ENCODE peak calls at places on chromosomes 12 and 14, in seven cellular contexts. O is HEK293T, V is fibroblast of villous mesenchyme, H is HCT116, Y is AG10803, P is astrocyte of the cerebellum, L is skeletal muscle cell. M is an unnamed sample.

GRCh38 chr12:39277416-39277815 is 165.5 kb downstream of the KIF21A start:
- DNase-seq in O (no peak), V (peak), H (no peak), Y (peak), P (no peak), L (no peak), M (no peak)

GRCh38 chr14:75647650-75648049 is 13.0 kb downstream of the ERG28 start:
- DNase-seq in O (no peak), V (peak), H (no peak), Y (peak), P (peak), L (no peak), M (no peak)

GRCh38 chr14:68412505-68413496 is 380.1 kb downstream of the ZFP36L1 start:
- DNase-seq in O (no peak), V (no peak), H (peak), Y (no peak), P (no peak), L (no peak), M (no peak)

GRCh38 chr12:34393086-34393820 is 371.0 kb downstream of the ALG10 start:
- DNase-seq in O (no peak), V (no peak), H (no peak), Y (no peak), P (no peak), L (no peak), M (peak)

GRCh38 chr14:64444984-64445845 is 20.1 kb upstream of the AKAP5 start:
- DNase-seq in O (no peak), V (peak), H (no peak), Y (peak), P (peak), L (peak), M (peak)

GRCh38 chr12:96343347-96343954 is 56.8 kb downstream of the CDK17 start:
- DNase-seq in O (no peak), V (peak), H (no peak), Y (peak), P (peak), L (no peak), M (no peak)

GRCh38 chr14:25090716-25091454 is 40.9 kb upstream of the STXBP6 start:
- DNase-seq in O (no peak), V (peak), H (no peak), Y (peak), P (peak), L (peak), M (no peak)

GRCh38 chr12:93894391-93895095 is 217.4 kb downstream of the CRADD start:
- DNase-seq in O (no peak), V (peak), H (no peak), Y (peak), P (peak), L (peak), M (peak)

GRCh38 chr12:1580036-1580435 is 14.3 kb downstream of the FBXL14 start:
- DNase-seq in O (no peak), V (no peak), H (no peak), Y (no peak), P (no peak), L (no peak), M (no peak)

GRCh38 chr12:11795910-11796459 is 146.5 kb downstream of the ETV6 start:
- DNase-seq in O (no peak), V (peak), H (peak), Y (peak), P (peak), L (no peak), M (no peak)

GRCh38 chr14:88013750-88014349 is 8.9 kb downstream of the GPR65 start:
- DNase-seq in O (peak), V (peak), H (peak), Y (peak), P (peak), L (peak), M (peak)

GRCh38 chr12:123122649-123123048 is 28.2 kb downstream of the PITPNM2 start:
- DNase-seq in O (no peak), V (no peak), H (no peak), Y (no peak), P (no peak), L (no peak), M (no peak)

GRCh38 chr12:52527121-52527800 is 7.1 kb upstream of the KRT5 start:
- DNase-seq in O (no peak), V (no peak), H (no peak), Y (no peak), P (no peak), L (no peak), M (no peak)

GRCh38 chr12:105270671-105271255 is 34.8 kb upstream of the APPL2 start:
- DNase-seq in O (no peak), V (no peak), H (no peak), Y (no peak), P (no peak), L (no peak), M (no peak)

GRCh38 chr12:7935773-7936581 is at the start of gene SLC2A3:
- DNase-seq in O (peak), V (peak), H (no peak), Y (peak), P (peak), L (peak), M (no peak)

GRCh38 chr14:32821989-32822653 is 116.6 kb upstream of the NPAS3 start:
- DNase-seq in O (no peak), V (peak), H (no peak), Y (no peak), P (no peak), L (no peak), M (no peak)

GRCh38 chr12:4011597-4011996 is 138.4 kb upstream of the PARP11 start:
- DNase-seq in O (no peak), V (no peak), H (no peak), Y (no peak), P (no peak), L (no peak), M (peak)

GRCh38 chr12:57540998-57541397 is 6.0 kb downstream of the DCTN2 start:
- DNase-seq in O (no peak), V (no peak), H (no peak), Y (no peak), P (no peak), L (no peak), M (no peak)

GRCh38 chr14:33551963-33552362 is 398.9 kb downstream of the EGLN3 start:
- DNase-seq in O (no peak), V (no peak), H (no peak), Y (no peak), P (no peak), L (no peak), M (no peak)

GRCh38 chr14:21199611-21200570 is 44.0 kb upstream of the OR5AU1 start:
- DNase-seq in O (no peak), V (no peak), H (no peak), Y (no peak), P (no peak), L (no peak), M (no peak)

GRCh38 chr12:116861331-116861730 is 19.9 kb downstream of the HRK start:
- DNase-seq in O (no peak), V (peak), H (no peak), Y (peak), P (no peak), L (peak), M (no peak)

GRCh38 chr12:98973395-98973794 is 328.3 kb downstream of the APAF1 start:
- DNase-seq in O (no peak), V (no peak), H (peak), Y (peak), P (no peak), L (peak), M (no peak)

GRCh38 chr14:22570132-22570949 is 18.7 kb downstream of the DAD1 start:
- DNase-seq in O (peak), V (peak), H (peak), Y (peak), P (peak), L (peak), M (no peak)

GRCh38 chr14:97644365-97644764 is 847.2 kb downstream of the VRK1 start:
- DNase-seq in O (no peak), V (no peak), H (no peak), Y (no peak), P (no peak), L (no peak), M (no peak)

GRCh38 chr12:106358410-106359241 is 1.1 kb downstream of the POLR3B start:
- DNase-seq in O (no peak), V (peak), H (no peak), Y (no peak), P (no peak), L (peak), M (peak)

GRCh38 chr12:8953773-8954402 is 4.4 kb upstream of the M6PR start:
- DNase-seq in O (no peak), V (no peak), H (no peak), Y (no peak), P (no peak), L (no peak), M (no peak)

GRCh38 chr12:113445544-113446176 is 23.5 kb downstream of the SDSL start:
- DNase-seq in O (no peak), V (no peak), H (no peak), Y (peak), P (no peak), L (no peak), M (no peak)

GRCh38 chr14:61478971-61479473 is 157.6 kb downstream of the PRKCH start:
- DNase-seq in O (no peak), V (no peak), H (no peak), Y (no peak), P (no peak), L (no peak), M (no peak)

GRCh38 chr14:72812292-72812851 is 81.5 kb downstream of the DPF3 start:
- DNase-seq in O (no peak), V (no peak), H (no peak), Y (no peak), P (no peak), L (no peak), M (no peak)

GRCh38 chr12:67710582-67710981 is 62.0 kb downstream of the DYRK2 start:
- DNase-seq in O (no peak), V (peak), H (no peak), Y (peak), P (no peak), L (no peak), M (no peak)

GRCh38 chr12:15033029-15033428 is 60.2 kb downstream of the PDE6H start:
- DNase-seq in O (no peak), V (no peak), H (no peak), Y (no peak), P (no peak), L (no peak), M (no peak)

GRCh38 chr12:89450922-89451321 is 73.7 kb downstream of the GALNT4 start:
- DNase-seq in O (no peak), V (peak), H (no peak), Y (peak), P (peak), L (no peak), M (no peak)

GRCh38 chr14:69674546-69675245 is 63.3 kb downstream of the SUSD6 start:
- DNase-seq in O (no peak), V (no peak), H (no peak), Y (no peak), P (no peak), L (no peak), M (no peak)

GRCh38 chr12:96141216-96141944 is 52.8 kb upstream of the ELK3 start:
- DNase-seq in O (no peak), V (peak), H (no peak), Y (peak), P (no peak), L (peak), M (no peak)

GRCh38 chr14:24895243-24895583 is 154.7 kb downstream of the STXBP6 start:
- DNase-seq in O (no peak), V (peak), H (no peak), Y (peak), P (peak), L (no peak), M (no peak)